ENCODE peak calls at places on chromosomes 5 and 9, in nine cellular contexts. O is heart left ventricle, G is mesendoderm, R is PC-3, N is esophagus muscularis mucosa, C is H9, T is IMR-90, Z is right cardiac atrium, Q is aorta. Y is an unnamed sample.

GRCh38 chr5:31415009-31415923 is 116.6 kb downstream of the DROSHA start:
- DNase-seq in G (no peak), C (no peak), N (no peak), Q (no peak), R (no peak), O (no peak), Z (no peak), T (no peak), Y (no peak)

GRCh38 chr5:171980729-171981128 is 25.7 kb downstream of the FBXW11 start:
- DNase-seq in N (no peak), O (no peak), Z (no peak), R (no peak), Q (no peak), C (peak; percentile 55), G (no peak), T (no peak), Y (no peak)

GRCh38 chr9:20242767-20243166 is 379.5 kb downstream of the MLLT3 start:
- DNase-seq in Z (no peak), R (no peak), N (no peak), T (no peak), Q (no peak), O (no peak), C (no peak), G (no peak), Y (no peak)

GRCh38 chr9:121322037-121322736 is 47.9 kb downstream of the STOM start:
- DNase-seq in T (peak; percentile 98), G (no peak), R (peak; percentile 94), N (no peak), O (no peak), C (no peak), Z (no peak), Q (no peak), Y (peak; percentile 94)

GRCh38 chr9:83382421-83382820 is 155.8 kb downstream of the FRMD3 start:
- DNase-seq in Z (no peak), C (no peak), O (no peak), G (no peak), Q (no peak), N (peak; percentile 37), R (no peak), T (no peak), Y (no peak)

GRCh38 chr9:88531920-88532319 is 3.1 kb upstream of the NXNL2 start:
- DNase-seq in Z (no peak), R (no peak), G (peak; percentile 54), C (peak; percentile 51), N (no peak), T (no peak), O (no peak), Q (no peak), Y (no peak)

GRCh38 chr5:135024956-135025729 is 8.9 kb downstream of the PITX1 start:
- DNase-seq in R (peak; percentile 70), Q (peak; percentile 50), Z (peak; percentile 28), C (no peak), G (no peak), T (no peak), N (no peak), O (no peak), Y (peak; percentile 82)

GRCh38 chr5:178788381-178789085 is 58.1 kb upstream of the ZNF354A start:
- DNase-seq in O (no peak), T (no peak), G (no peak), C (peak; percentile 63), N (no peak), Q (peak; percentile 38), R (no peak), Z (no peak), Y (no peak)

GRCh38 chr5:140025736-140026135 is 17.4 kb downstream of the NRG2 start:
- DNase-seq in Z (no peak), T (no peak), R (no peak), G (no peak), Q (no peak), O (no peak), C (no peak), N (no peak), Y (no peak)

GRCh38 chr5:149210229-149210628 is 61.4 kb upstream of the AFAP1L1 start:
- DNase-seq in O (no peak), C (no peak), Q (no peak), G (peak; percentile 25), R (no peak), Z (no peak), N (peak; percentile 47), T (peak; percentile 90), Y (peak; percentile 27)

GRCh38 chr9:124164800-124165199 is 92.9 kb upstream of the NEK6 start:
- DNase-seq in T (no peak), G (no peak), O (no peak), C (no peak), R (no peak), Z (peak; percentile 53), N (peak; percentile 90), Q (no peak), Y (no peak)

GRCh38 chr5:175478384-175479124 is at the start of gene SFXN1:
- DNase-seq in R (peak; percentile 75), Q (peak; percentile 92), O (peak; percentile 73), N (no peak), Z (peak; percentile 93), G (peak; percentile 78), C (peak; percentile 77), T (peak; percentile 68), Y (peak; percentile 53)

GRCh38 chr5:8773091-8773615 is 772.7 kb downstream of the SEMA5A start:
- DNase-seq in Q (no peak), Z (no peak), C (no peak), G (no peak), O (no peak), T (no peak), N (peak; percentile 62), R (no peak), Y (no peak)

GRCh38 chr5:108729306-108729645 is 18.4 kb upstream of the FER start:
- DNase-seq in R (no peak), T (no peak), Q (no peak), N (no peak), O (no peak), Z (no peak), C (no peak), G (no peak), Y (no peak)
- H3K4me1 ChIP-seq in R (peaks cover 26% of the 10 kb centered on the region), T (no peaks in the 10 kb centered on the region), Q (no peaks in the 10 kb centered on the region), N (peaks cover 19% of the 10 kb centered on the region), O (no peaks in the 10 kb centered on the region), Z (no peaks in the 10 kb centered on the region), C (no peaks in the 10 kb centered on the region), G (peaks cover 6% of the 10 kb centered on the region), Y (peaks cover 8% of the 10 kb centered on the region)

GRCh38 chr5:56740000-56740399 is 75.3 kb upstream of the MAP3K1 start:
- DNase-seq in C (no peak), T (no peak), Q (no peak), G (no peak), N (no peak), R (no peak), O (no peak), Z (no peak), Y (no peak)

GRCh38 chr5:56735845-56736641 is 79.3 kb upstream of the MAP3K1 start:
- DNase-seq in C (no peak), Z (no peak), Q (no peak), N (no peak), G (no peak), O (no peak), R (no peak), T (no peak), Y (no peak)

GRCh38 chr5:56737002-56737621 is 78.2 kb upstream of the MAP3K1 start:
- DNase-seq in O (no peak), T (peak; percentile 75), G (no peak), C (no peak), N (no peak), R (peak; percentile 15), Z (no peak), Q (no peak), Y (no peak)

GRCh38 chr5:56740868-56741267 is 74.5 kb upstream of the MAP3K1 start:
- DNase-seq in Q (no peak), T (no peak), N (no peak), R (no peak), Z (no peak), G (no peak), C (no peak), O (no peak), Y (no peak)

GRCh38 chr5:56737918-56738606 is 77.3 kb upstream of the MAP3K1 start:
- DNase-seq in R (peak; percentile 35), Q (no peak), C (no peak), Z (no peak), N (no peak), G (no peak), T (no peak), O (no peak), Y (no peak)
- H3K4me1 ChIP-seq in R (peaks cover 27% of the 10 kb centered on the region), Q (no peaks in the 10 kb centered on the region), C (peaks cover 10% of the 10 kb centered on the region), Z (peaks cover 5% of the 10 kb centered on the region), N (peaks cover 18% of the 10 kb centered on the region), G (peaks cover 3% of the 10 kb centered on the region), T (peaks cover 3% of the 10 kb centered on the region), O (peaks cover 25% of the 10 kb centered on the region), Y (peaks cover 5% of the 10 kb centered on the region)

DNA sequence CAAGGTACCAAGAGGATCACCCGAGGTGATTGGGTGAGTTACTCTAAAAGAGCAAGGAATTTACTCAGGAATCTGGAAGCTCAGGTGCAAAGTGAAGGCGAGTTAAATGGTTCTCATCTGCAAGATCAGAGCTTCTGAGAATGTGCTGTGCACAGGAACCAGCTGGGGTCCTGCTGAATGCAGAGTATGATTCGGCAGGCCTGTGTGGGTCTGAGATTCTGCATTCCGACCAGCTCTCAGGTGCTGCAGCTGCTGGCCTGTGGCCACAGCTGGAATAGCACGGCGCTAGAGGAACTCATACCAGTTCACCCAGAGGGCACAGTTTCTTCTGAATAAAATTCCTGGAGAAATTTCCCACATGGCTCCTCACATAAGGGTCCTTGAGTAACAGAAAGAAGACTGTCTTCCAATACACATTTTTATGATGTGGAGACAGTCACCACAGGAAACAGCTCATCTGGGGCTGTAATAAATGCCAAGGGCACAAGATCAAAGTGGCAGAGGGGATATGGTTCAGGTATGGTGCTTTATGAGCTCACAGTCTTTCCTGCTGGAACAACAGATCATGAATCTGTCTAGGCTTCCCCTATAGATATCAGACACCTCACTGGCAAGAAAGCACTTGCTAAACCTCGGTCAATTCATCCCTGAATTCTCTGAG is 83.9 kb downstream of the PTPN3 start:
- DNase-seq in N (no peak), Q (no peak), Z (no peak), T (no peak), G (peak; percentile 37), C (peak; percentile 54), R (no peak), O (no peak), Y (no peak)
- H3K4me1 ChIP-seq in N (peaks cover 14% of the 10 kb centered on the region), Q (no peaks in the 10 kb centered on the region), Z (no peaks in the 10 kb centered on the region), T (no peaks in the 10 kb centered on the region), G (no peaks in the 10 kb centered on the region), C (peaks cover 4% of the 10 kb centered on the region), R (no peaks in the 10 kb centered on the region), O (peaks cover 3% of the 10 kb centered on the region), Y (no peaks in the 10 kb centered on the region)

GRCh38 chr5:95812100-95812472 is 10.4 kb downstream of the GLRX start:
- DNase-seq in C (no peak), O (no peak), T (peak; percentile 74), N (no peak), Q (no peak), Z (no peak), R (no peak), G (no peak), Y (no peak)

GRCh38 chr5:95809414-95809960 is 13.0 kb downstream of the GLRX start:
- DNase-seq in N (peak; percentile 68), Z (no peak), C (no peak), T (peak; percentile 52), R (peak; percentile 43), Q (no peak), G (no peak), O (no peak), Y (no peak)

GRCh38 chr5:95808686-95809413 is 13.7 kb downstream of the GLRX start:
- DNase-seq in R (no peak), C (no peak), N (peak; percentile 95), Z (peak; percentile 92), T (peak; percentile 52), G (no peak), O (peak; percentile 89), Q (peak; percentile 89), Y (no peak)

GRCh38 chr5:95808013-95808685 is 14.4 kb downstream of the GLRX start:
- DNase-seq in G (no peak), C (no peak), T (no peak), R (no peak), N (no peak), Z (no peak), Q (no peak), O (no peak), Y (no peak)

GRCh38 chr5:95810305-95811125 is 12.0 kb downstream of the GLRX start:
- DNase-seq in G (no peak), Q (no peak), R (peak; percentile 26), T (peak; percentile 37), O (no peak), Z (no peak), C (no peak), N (peak; percentile 55), Y (no peak)
- H3K4me1 ChIP-seq in G (peaks cover 7% of the 10 kb centered on the region), Q (peaks cover 3% of the 10 kb centered on the region), R (peaks cover 21% of the 10 kb centered on the region), T (peaks cover 16% of the 10 kb centered on the region), O (peaks cover 48% of the 10 kb centered on the region), Z (peaks cover 10% of the 10 kb centered on the region), C (peaks cover 2% of the 10 kb centered on the region), N (peaks cover 58% of the 10 kb centered on the region), Y (no peaks in the 10 kb centered on the region)

Y was measured in foreskin keratinocyte.